ENCODE peak calls at places on chromosomes 3 and 15, in ten cellular contexts. R is heart right ventricle, J is mesenchymal stem cell, Y is mucosa of descending colon, U is K562, E is neural progenitor cell, F is cardiac muscle cell, O is sigmoid colon, D is colonic mucosa, V is body of pancreas. B is an unnamed sample.

GRCh38 chr15:84595660-84596059 is 5.1 kb upstream of the ZSCAN2 start:
- DNase-seq in Y (no peak), F (no peak), V (no peak), R (no peak), U (no peak), D (no peak), J (no peak), E (no peak), O (no peak), B (no peak)

GRCh38 chr3:61589856-61590255 is 28.5 kb downstream of the PTPRG start:
- DNase-seq in F (peak; percentile 45), R (no peak), E (no peak), O (no peak), V (no peak), J (peak; percentile 15), U (no peak), Y (no peak), D (no peak), B (no peak)

GRCh38 chr3:69142090-69142489 is 19.7 kb upstream of the LMOD3 start:
- DNase-seq in O (no peak), R (no peak), V (no peak), J (peak; percentile 15), F (peak; percentile 7), E (no peak), D (no peak), Y (no peak), U (no peak), B (no peak)

GRCh38 chr3:57958642-57959406 is 49.4 kb upstream of the FLNB start:
- DNase-seq in F (peak; percentile 69), O (no peak), E (no peak), Y (peak; percentile 75), D (no peak), J (no peak), R (peak; percentile 37), U (peak; percentile 38), V (no peak), B (no peak)

GRCh38 chr3:100002599-100003350 is 111.5 kb downstream of the FILIP1L start:
- DNase-seq in V (peak; percentile 62), F (peak; percentile 67), U (peak; percentile 13), R (no peak), Y (no peak), D (peak; percentile 45), J (peak; percentile 83), O (peak; percentile 60), E (no peak), B (no peak)

GRCh38 chr3:195458188-195458800 is 15.5 kb upstream of the ACAP2 start:
- DNase-seq in D (no peak), O (no peak), E (no peak), J (peak; percentile 31), U (peak; percentile 31), R (no peak), F (peak; percentile 75), Y (no peak), V (no peak), B (no peak)

GRCh38 chr3:13285007-13285567 is 135.0 kb downstream of the NUP210 start:
- DNase-seq in U (no peak), O (peak; percentile 46), R (no peak), J (no peak), F (no peak), V (no peak), Y (no peak), E (no peak), D (no peak), B (no peak)

GRCh38 chr3:50972029-50972428 is 297.3 kb downstream of the DOCK3 start:
- DNase-seq in V (no peak), Y (no peak), J (no peak), R (no peak), F (no peak), U (no peak), E (no peak), D (no peak), O (no peak), B (no peak)

GRCh38 chr15:73051811-73052678 is at the start of gene NEO1:
- DNase-seq in E (peak; percentile 98), R (peak; percentile 90), U (peak; percentile 74), V (peak; percentile 91), O (peak; percentile 94), F (peak; percentile 91), Y (peak; percentile 90), D (peak; percentile 87), J (peak; percentile 89), B (peak; percentile 50)

DNA sequence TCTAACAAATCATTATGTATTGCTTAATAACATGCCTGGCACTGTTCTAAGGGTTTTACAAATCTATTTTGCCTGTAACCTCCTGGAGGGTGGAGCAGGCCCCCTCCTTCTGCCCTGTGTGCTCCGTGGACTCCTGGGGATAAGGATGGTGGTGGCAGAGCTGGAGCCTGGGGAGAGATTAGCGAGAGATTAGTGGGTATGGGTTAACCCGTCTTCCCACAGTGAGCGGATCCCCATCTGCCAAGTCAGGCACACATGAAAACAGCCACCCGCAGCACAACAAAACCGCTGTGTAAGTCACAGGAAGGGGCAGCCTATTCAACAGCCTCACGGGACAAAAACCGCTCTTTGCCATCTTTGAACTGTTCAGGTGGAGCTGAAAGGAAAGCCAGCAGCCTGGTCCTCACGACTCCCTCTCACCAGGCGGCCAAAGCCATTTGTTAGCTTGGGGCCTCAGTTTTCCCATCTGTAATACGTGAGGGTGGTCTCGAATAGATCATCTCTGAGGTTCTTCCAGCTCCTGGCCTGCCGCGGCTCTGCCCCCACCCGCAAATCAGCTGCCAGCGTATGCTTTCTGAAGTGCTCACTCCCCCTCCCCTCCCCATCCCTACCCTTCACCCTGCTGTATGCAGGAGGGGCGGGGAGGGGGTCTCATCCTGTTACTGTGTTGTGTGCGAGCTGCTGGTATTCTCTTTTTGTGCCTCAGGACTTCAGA is 43.6 kb downstream of the PDIA5 start:
- DNase-seq in O (no peak), Y (no peak), R (no peak), E (peak; percentile 81), D (no peak), V (no peak), J (no peak), F (no peak), U (no peak), B (no peak)
- H3K36me3 ChIP-seq in O (peaks cover 30% of the 10 kb centered on the region), Y (no peaks in the 10 kb centered on the region), R (no peaks in the 10 kb centered on the region), E (no peaks in the 10 kb centered on the region), D (peaks cover 5% of the 10 kb centered on the region), V (no peaks in the 10 kb centered on the region), J (peaks cover 88% of the 10 kb centered on the region), F (no peaks in the 10 kb centered on the region), U (peaks cover 76% of the 10 kb centered on the region), B (peaks cover 87% of the 10 kb centered on the region)

GRCh38 chr3:78242724-78243123 is 1202.8 kb downstream of the ROBO2 start:
- DNase-seq in O (no peak), R (no peak), E (no peak), V (no peak), J (no peak), Y (no peak), U (no peak), F (no peak), D (no peak), B (no peak)
- H3K36me3 ChIP-seq in O (no peaks in the 10 kb centered on the region), R (no peaks in the 10 kb centered on the region), E (peaks cover 8% of the 10 kb centered on the region), V (no peaks in the 10 kb centered on the region), J (no peaks in the 10 kb centered on the region), Y (no peaks in the 10 kb centered on the region), U (no peaks in the 10 kb centered on the region), F (no peaks in the 10 kb centered on the region), D (no peaks in the 10 kb centered on the region), B (no peaks in the 10 kb centered on the region)

GRCh38 chr3:130934442-130935089 is 40.7 kb downstream of the ATP2C1 start:
- DNase-seq in E (no peak), F (peak; percentile 34), U (no peak), V (no peak), J (peak; percentile 25), D (no peak), Y (no peak), R (no peak), O (no peak), B (no peak)
- H3K36me3 ChIP-seq in E (no peaks in the 10 kb centered on the region), F (peaks cover 11% of the 10 kb centered on the region), U (peaks cover 40% of the 10 kb centered on the region), V (no peaks in the 10 kb centered on the region), J (peaks cover 35% of the 10 kb centered on the region), D (no peaks in the 10 kb centered on the region), Y (no peaks in the 10 kb centered on the region), R (no peaks in the 10 kb centered on the region), O (no peaks in the 10 kb centered on the region), B (peaks cover 4% of the 10 kb centered on the region)

GRCh38 chr3:45969152-45969551 is 25.9 kb downstream of the CXCR6 start:
- DNase-seq in R (no peak), U (no peak), O (no peak), V (no peak), J (no peak), Y (no peak), F (no peak), E (no peak), D (no peak), B (no peak)
- H3K36me3 ChIP-seq in R (peaks cover 5% of the 10 kb centered on the region), U (peaks cover 96% of the 10 kb centered on the region), O (peaks cover 49% of the 10 kb centered on the region), V (peaks cover 27% of the 10 kb centered on the region), J (peaks cover 85% of the 10 kb centered on the region), Y (peaks cover 10% of the 10 kb centered on the region), F (peaks cover 53% of the 10 kb centered on the region), E (no peaks in the 10 kb centered on the region), D (peaks cover 23% of the 10 kb centered on the region), B (peaks cover 53% of the 10 kb centered on the region)

DNA sequence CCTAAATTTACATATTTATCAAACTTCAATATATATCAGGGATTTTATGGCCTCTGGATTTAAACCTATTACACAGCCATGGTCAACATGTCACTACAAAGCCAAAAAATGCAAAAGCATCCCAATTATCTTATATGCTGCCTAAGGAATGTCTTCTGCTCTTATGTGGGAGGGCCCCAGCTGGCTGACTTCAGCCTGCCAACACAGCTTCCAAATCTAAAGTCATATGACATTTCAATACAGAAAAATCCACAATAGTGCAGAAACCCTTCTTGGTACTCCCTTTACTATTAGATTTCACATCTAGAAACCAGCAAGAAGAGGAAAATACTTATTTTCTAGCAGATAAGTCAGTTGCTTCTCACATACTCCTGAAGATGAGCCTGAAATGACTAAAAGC is 6.4 kb downstream of the PFN2 start:
- DNase-seq in V (no peak), R (no peak), U (no peak), F (peak; percentile 80), E (no peak), D (no peak), O (no peak), Y (no peak), J (peak; percentile 10), B (no peak)
- H3K36me3 ChIP-seq in V (no peaks in the 10 kb centered on the region), R (no peaks in the 10 kb centered on the region), U (no peaks in the 10 kb centered on the region), F (peaks cover 10% of the 10 kb centered on the region), E (peaks cover 29% of the 10 kb centered on the region), D (no peaks in the 10 kb centered on the region), O (no peaks in the 10 kb centered on the region), Y (no peaks in the 10 kb centered on the region), J (peaks cover 52% of the 10 kb centered on the region), B (peaks cover 21% of the 10 kb centered on the region)

DNA sequence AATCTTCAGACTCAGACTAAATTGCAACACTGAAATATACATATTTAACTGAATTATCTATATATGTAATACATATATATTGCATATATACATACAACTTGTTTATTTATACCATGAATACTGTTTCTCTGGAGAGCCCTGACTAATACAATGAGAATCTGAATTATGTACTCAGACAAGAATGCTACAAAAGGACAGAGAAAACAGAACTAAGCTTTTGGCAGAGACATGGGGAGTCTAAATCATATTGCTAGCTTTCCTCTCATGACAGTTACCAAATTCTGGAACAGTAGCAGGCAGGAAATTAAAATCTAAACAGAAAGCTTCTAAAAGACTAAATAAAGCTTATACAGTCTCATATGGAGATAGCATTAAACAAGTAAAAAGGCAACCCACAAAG is 142.4 kb upstream of the KCNMB2 start:
- DNase-seq in R (no peak), U (no peak), F (peak; percentile 80), D (no peak), Y (no peak), E (no peak), J (peak; percentile 61), O (no peak), V (no peak), B (no peak)
- H3K36me3 ChIP-seq in R (no peaks in the 10 kb centered on the region), U (no peaks in the 10 kb centered on the region), F (no peaks in the 10 kb centered on the region), D (no peaks in the 10 kb centered on the region), Y (no peaks in the 10 kb centered on the region), E (no peaks in the 10 kb centered on the region), J (no peaks in the 10 kb centered on the region), O (no peaks in the 10 kb centered on the region), V (no peaks in the 10 kb centered on the region), B (no peaks in the 10 kb centered on the region)

GRCh38 chr3:126438186-126438585 is 37.5 kb downstream of the ZXDC start:
- DNase-seq in U (no peak), J (no peak), O (peak; percentile 35), F (no peak), R (no peak), Y (no peak), V (no peak), D (peak; percentile 6), E (no peak), B (no peak)
- H3K36me3 ChIP-seq in U (peaks cover 7% of the 10 kb centered on the region), J (peaks cover 37% of the 10 kb centered on the region), O (peaks cover 24% of the 10 kb centered on the region), F (peaks cover 19% of the 10 kb centered on the region), R (peaks cover 6% of the 10 kb centered on the region), Y (no peaks in the 10 kb centered on the region), V (no peaks in the 10 kb centered on the region), D (no peaks in the 10 kb centered on the region), E (no peaks in the 10 kb centered on the region), B (no peaks in the 10 kb centered on the region)